ENCODE peak calls at places on chromosomes 4 and X, in nine cellular contexts. E is heart left ventricle, G is A549, I is K562, J is suprapubic skin, R is uterus, W is breast epithelium, F is stomach, V is tibial nerve. Y is an unnamed sample.
A peak's percentile ranks its signal among the peaks of the same experiment; 100 is the strongest.

GRCh38 chr4:67332627-67333026 is 212.7 kb downstream of the CENPC start:
- DNase-seq in E (no peak), G (peak; percentile 20), I (peak; percentile 27), J (no peak), R (no peak), W (no peak), F (no peak), V (no peak), Y (no peak)

GRCh38 chrX:11836284-11836683 is 78.2 kb downstream of the MSL3 start:
- DNase-seq in E (no peak), G (no peak), I (no peak), J (no peak), R (no peak), W (no peak), F (no peak), V (no peak), Y (no peak)

GRCh38 chr4:109559625-109559982 is 442 bp upstream of the MCUB start:
- DNase-seq in E (peak; percentile 23), G (no peak), I (no peak), J (no peak), R (peak; percentile 29), W (no peak), F (no peak), V (peak; percentile 11), Y (no peak)

GRCh38 chrX:18890724-18891560 is 93.0 kb downstream of the PHKA2 start:
- DNase-seq in E (no peak), G (no peak), I (no peak), J (peak; percentile 18), R (no peak), W (no peak), F (no peak), V (no peak), Y (no peak)

GRCh38 chrX:8815460-8816065 is 14.4 kb upstream of the FAM9A start:
- DNase-seq in E (no peak), G (peak; percentile 45), I (peak; percentile 52), J (no peak), R (no peak), W (no peak), F (no peak), V (peak; percentile 67), Y (peak; percentile 2)

GRCh38 chrX:145820825-145821224 is 3.2 kb downstream of the SLITRK2 start:
- DNase-seq in E (no peak), G (no peak), I (no peak), J (no peak), R (no peak), W (no peak), F (no peak), V (no peak), Y (no peak)

GRCh38 chr4:113806850-113807249 is 45.3 kb upstream of the CAMK2D start:
- DNase-seq in E (no peak), G (no peak), I (no peak), J (no peak), R (no peak), W (no peak), F (no peak), V (no peak), Y (no peak)

GRCh38 chrX:123083924-123084323 is 100.2 kb upstream of the GRIA3 start:
- DNase-seq in E (no peak), G (peak; percentile 16), I (no peak), J (no peak), R (no peak), W (no peak), F (no peak), V (no peak), Y (no peak)

GRCh38 chr4:1855334-1856070 is 454 bp downstream of the LETM1 start:
- DNase-seq in E (no peak), G (no peak), I (peak; percentile 42), J (no peak), R (no peak), W (no peak), F (no peak), V (no peak), Y (no peak)

GRCh38 chr4:1857931-1858330 is 2.0 kb upstream of the LETM1 start:
- DNase-seq in E (no peak), G (no peak), I (no peak), J (no peak), R (no peak), W (no peak), F (no peak), V (no peak), Y (no peak)

GRCh38 chr4:1856920-1857699 is 1.2 kb upstream of the LETM1 start:
- DNase-seq in E (no peak), G (peak; percentile 22), I (peak; percentile 54), J (no peak), R (no peak), W (no peak), F (no peak), V (no peak), Y (no peak)

GRCh38 chr4:1854752-1855151 is 1.2 kb downstream of the LETM1 start:
- DNase-seq in E (no peak), G (no peak), I (no peak), J (no peak), R (no peak), W (no peak), F (no peak), V (no peak), Y (no peak)

DNA sequence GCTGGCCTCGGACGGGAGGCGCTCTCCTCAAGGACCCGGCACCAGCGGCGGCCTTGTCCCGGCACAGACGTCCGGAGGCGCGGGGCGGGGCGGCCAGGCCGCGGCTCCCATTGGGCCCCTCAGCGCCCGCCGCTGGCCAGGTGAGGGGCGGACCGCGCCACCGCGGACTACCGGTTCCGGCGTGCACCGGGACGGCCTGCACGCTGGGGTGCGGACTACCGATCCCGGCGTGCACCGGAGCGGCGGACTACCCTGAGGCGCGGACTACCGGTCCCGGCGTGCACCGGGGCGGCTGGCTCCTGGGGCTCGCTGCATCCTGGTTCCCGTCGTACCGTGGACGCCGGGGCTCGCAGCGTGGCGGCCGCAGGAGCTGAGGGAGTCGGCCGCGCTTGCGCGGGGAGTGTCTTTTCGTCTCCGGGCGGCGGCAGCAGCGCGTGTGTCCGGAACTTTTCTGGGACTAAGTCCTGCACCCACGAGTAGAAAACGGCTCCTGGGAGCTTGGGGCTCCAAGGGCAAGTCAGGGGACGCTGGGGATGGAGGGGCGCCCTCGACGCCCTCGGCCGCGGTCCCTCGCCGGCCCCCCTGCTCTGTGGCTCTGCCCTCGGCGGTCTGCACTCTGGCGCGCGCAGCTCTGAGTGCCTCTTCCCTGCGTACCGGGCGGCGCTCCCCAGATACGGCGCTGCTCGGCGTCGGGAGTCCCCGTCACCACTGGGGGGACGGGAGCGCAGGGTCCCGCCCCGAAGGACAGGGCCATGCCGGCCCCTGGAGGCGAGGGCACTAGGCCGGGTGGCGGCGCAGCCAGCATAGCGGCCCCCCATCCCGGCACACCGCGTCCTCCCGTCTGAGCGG is at the start of gene LETM1:
- DNase-seq in E (peak; percentile 96), G (peak; percentile 94), I (peak; percentile 96), J (peak; percentile 96), R (peak; percentile 93), W (peak; percentile 95), F (peak; percentile 96), V (peak; percentile 83), Y (peak; percentile 85)
- TF ChIP-seq POLR2A in E (peak; percentile 81), G (peak; percentile 82), I (peak; percentile 90), J (no peak), R (peak; percentile 64), W (peak; percentile 34), F (no peak), V (peak; percentile 74), Y (peak; percentile 73)

GRCh38 chrX:154096140-154097002 is 1.1 kb downstream of the MECP2 start:
- DNase-seq in E (peak; percentile 19), G (peak; percentile 7), I (peak; percentile 42), J (no peak), R (peak; percentile 20), W (no peak), F (no peak), V (no peak), Y (no peak)

GRCh38 chrX:154092371-154092770 is 5.1 kb downstream of the MECP2 start:
- DNase-seq in E (no peak), G (no peak), I (peak; percentile 55), J (no peak), R (no peak), W (no peak), F (no peak), V (no peak), Y (no peak)

GRCh38 chrX:154093965-154094364 is 3.6 kb downstream of the MECP2 start:
- DNase-seq in E (no peak), G (no peak), I (no peak), J (no peak), R (no peak), W (no peak), F (no peak), V (no peak), Y (no peak)

GRCh38 chrX:154097003-154097596 is 417 bp downstream of the MECP2 start:
- DNase-seq in E (peak; percentile 77), G (peak; percentile 69), I (peak; percentile 92), J (peak; percentile 77), R (peak; percentile 76), W (peak; percentile 55), F (peak; percentile 65), V (peak; percentile 49), Y (no peak)

DNA sequence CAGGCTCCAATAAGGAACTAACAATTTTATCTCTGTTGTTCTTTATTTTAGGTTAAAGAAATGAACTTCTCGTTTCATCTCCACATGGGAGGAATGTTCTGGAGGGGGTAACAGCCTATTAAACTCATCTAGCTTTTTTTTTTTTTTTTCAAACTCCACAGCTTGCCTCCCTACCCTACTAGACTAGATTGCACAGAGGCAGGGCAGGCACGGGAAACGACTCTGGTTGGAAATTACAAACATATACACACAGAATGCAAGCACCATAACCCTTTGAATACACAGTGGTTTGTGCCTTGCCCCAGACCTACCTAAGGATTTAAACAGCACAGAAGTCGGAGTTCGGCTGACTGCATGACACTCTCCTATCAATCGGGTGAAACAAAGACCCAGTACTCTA is 2.7 kb downstream of the MECP2 start:
- DNase-seq in E (no peak), G (no peak), I (no peak), J (no peak), R (no peak), W (no peak), F (no peak), V (no peak), Y (no peak)
- H3K4me1 ChIP-seq in E (peaks cover 56% of the 10 kb centered on the region), G (peaks cover 37% of the 10 kb centered on the region), I (peaks cover 41% of the 10 kb centered on the region), J (peaks cover 27% of the 10 kb centered on the region), R (peaks cover 5% of the 10 kb centered on the region), W (no peaks in the 10 kb centered on the region), F (peaks cover 26% of the 10 kb centered on the region), V (peaks cover 29% of the 10 kb centered on the region), Y (peaks cover 8% of the 10 kb centered on the region)

GRCh38 chr4:40056722-40057539 is at the start of gene N4BP2:
- DNase-seq in E (peak; percentile 86), G (peak; percentile 91), I (peak; percentile 87), J (peak; percentile 87), R (peak; percentile 77), W (peak; percentile 73), F (peak; percentile 88), V (peak; percentile 52), Y (peak; percentile 57)
- TF ChIP-seq POLR2A in E (peak; percentile 91), G (peak; percentile 46), I (peak; percentile 74), J (peak; percentile 79), R (peak; percentile 91), W (peak; percentile 64), F (no peak), V (peak; percentile 84), Y (no peak)

GRCh38 chr4:75920327-75920726 is 18.1 kb upstream of the PPEF2 start:
- DNase-seq in E (no peak), G (no peak), I (no peak), J (no peak), R (no peak), W (no peak), F (no peak), V (no peak), Y (no peak)

GRCh38 chr4:75924309-75924708 is 16.5 kb downstream of the NAAA start:
- DNase-seq in E (no peak), G (no peak), I (no peak), J (no peak), R (no peak), W (no peak), F (no peak), V (no peak), Y (no peak)

GRCh38 chr4:75919914-75920313 is 17.7 kb upstream of the PPEF2 start:
- DNase-seq in E (no peak), G (no peak), I (no peak), J (no peak), R (no peak), W (no peak), F (no peak), V (no peak), Y (no peak)

GRCh38 chr4:75921910-75922309 is 18.9 kb downstream of the NAAA start:
- DNase-seq in E (no peak), G (no peak), I (no peak), J (no peak), R (no peak), W (no peak), F (no peak), V (no peak), Y (no peak)

DNA sequence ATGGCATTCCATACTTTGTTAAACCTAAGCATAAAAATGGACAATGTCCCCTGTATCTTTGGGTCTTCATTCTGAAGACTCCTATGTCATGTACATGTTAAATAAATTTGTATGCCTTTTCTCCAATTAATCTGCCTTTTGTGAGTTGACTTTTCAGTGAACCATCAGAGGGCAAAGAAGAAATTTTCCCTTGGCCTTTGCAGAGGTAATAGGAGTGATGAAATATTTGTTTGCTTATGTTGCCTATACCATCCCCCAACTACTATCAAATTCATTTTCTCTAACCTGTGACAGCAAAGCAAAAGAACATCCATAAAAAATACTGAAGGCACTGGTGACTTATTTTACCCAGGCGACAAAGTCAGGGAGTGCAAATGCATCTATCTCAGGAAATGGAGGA is 18.2 kb downstream of the NAAA start:
- DNase-seq in E (no peak), G (no peak), I (no peak), J (no peak), R (no peak), W (no peak), F (no peak), V (no peak), Y (no peak)
- H3K4me1 ChIP-seq in E (no peaks in the 10 kb centered on the region), G (peaks cover 3% of the 10 kb centered on the region), I (no peaks in the 10 kb centered on the region), J (no peaks in the 10 kb centered on the region), R (no peaks in the 10 kb centered on the region), W (no peaks in the 10 kb centered on the region), F (peaks cover 4% of the 10 kb centered on the region), V (no peaks in the 10 kb centered on the region), Y (peaks cover 11% of the 10 kb centered on the region)

Y was measured in HCT116.